ENCODE peak calls at places on chromosomes 7 and 10, in six cellular contexts. G, A, W, M, F and Z are unnamed samples.

GRCh38 chr10:22683995-22684305 is 30.4 kb downstream of the PIP4K2A start:
- DNase-seq in F (no peak), A (no peak), W (no peak), M (peak), G (no peak), Z (no peak)

GRCh38 chr7:141460781-141461715 is 90.2 kb upstream of the AGK start:
- DNase-seq in A (no peak), M (no peak), W (no peak), F (no peak), G (no peak), Z (no peak)

GRCh38 chr7:69428089-69428488 is 170.2 kb upstream of the AUTS2 start:
- DNase-seq in G (no peak), M (no peak), A (no peak), W (no peak), F (no peak), Z (no peak)

GRCh38 chr10:6271663-6272062 is 68.9 kb downstream of the PFKFB3 start:
- DNase-seq in M (no peak), W (peak), A (no peak), G (no peak), F (no peak), Z (no peak)

GRCh38 chr7:107779647-107780099 is 23.4 kb downstream of the SLC26A3 start:
- DNase-seq in W (no peak), M (no peak), F (peak), A (no peak), G (no peak), Z (no peak)

GRCh38 chr7:1091019-1091643 is 3.2 kb downstream of the GPER1 start:
- DNase-seq in W (no peak), F (no peak), M (no peak), A (no peak), G (no peak), Z (no peak)

GRCh38 chr10:63224241-63224640 is 91.1 kb downstream of the NRBF2 start:
- DNase-seq in F (no peak), M (no peak), W (no peak), A (no peak), G (no peak), Z (no peak)

GRCh38 chr7:13990319-13990983 is 985 bp upstream of the ETV1 start:
- DNase-seq in G (peak), F (peak), M (peak), W (peak), A (no peak), Z (peak)

GRCh38 chr10:121183241-121183640 is 332.1 kb downstream of the WDR11 start:
- DNase-seq in A (no peak), G (no peak), W (no peak), F (no peak), M (no peak), Z (no peak)

GRCh38 chr10:78335691-78336401 is 302.2 kb downstream of the RPS24 start:
- DNase-seq in M (peak), F (peak), W (no peak), G (no peak), A (no peak), Z (no peak)

GRCh38 chr10:66827353-66827752 is 98.5 kb upstream of the LRRTM3 start:
- DNase-seq in A (no peak), M (peak), F (no peak), W (no peak), G (no peak), Z (peak)

GRCh38 chr7:2222516-2222915 is 10.2 kb downstream of the MAD1L1 start:
- DNase-seq in G (no peak), F (no peak), A (no peak), M (no peak), W (no peak), Z (no peak)

GRCh38 chr10:32056136-32057040 is at the start of gene KIF5B:
- DNase-seq in G (peak), A (peak), M (peak), W (peak), F (peak), Z (peak)

GRCh38 chr7:105188201-105188600 is 174.2 kb downstream of the KMT2E start:
- DNase-seq in G (no peak), A (no peak), M (peak), W (no peak), F (no peak), Z (no peak)

GRCh38 chr10:32256613-32257437 is 90.1 kb downstream of the EPC1 start:
- DNase-seq in W (peak), G (no peak), A (peak), F (peak), M (peak), Z (peak)

GRCh38 chr7:27277628-27278027 is 35.0 kb downstream of the EVX1 start:
- DNase-seq in G (no peak), W (no peak), M (no peak), A (no peak), F (peak), Z (no peak)

GRCh38 chr7:11716185-11716584 is 115.8 kb downstream of the THSD7A start:
- DNase-seq in A (no peak), G (peak), W (no peak), M (no peak), F (no peak), Z (no peak)

GRCh38 chr10:94361161-94361794 is 1.5 kb downstream of the NOC3L start:
- DNase-seq in G (no peak), W (no peak), M (peak), F (no peak), A (no peak), Z (peak)

GRCh38 chr7:159035571-159036073 is 109.0 kb downstream of the VIPR2 start:
- DNase-seq in G (no peak), W (no peak), F (no peak), A (no peak), M (no peak), Z (no peak)

GRCh38 chr7:45524373-45524913 is 49.7 kb upstream of the ADCY1 start:
- DNase-seq in G (no peak), A (no peak), M (no peak), W (no peak), F (no peak), Z (no peak)

GRCh38 chr10:63819753-63820347 is 298.6 kb downstream of the REEP3 start:
- DNase-seq in W (peak), A (no peak), G (peak), F (peak), M (peak), Z (peak)

GRCh38 chr10:31586708-31587107 is 267.7 kb downstream of the ZEB1 start:
- DNase-seq in M (no peak), F (no peak), W (no peak), A (no peak), G (no peak), Z (no peak)

GRCh38 chr7:132381742-132382472 is 194.4 kb downstream of the PLXNA4 start:
- DNase-seq in F (peak), W (no peak), G (no peak), A (no peak), M (no peak), Z (no peak)

GRCh38 chr7:2512179-2512644 is 7.4 kb upstream of the LFNG start:
- DNase-seq in F (peak), W (no peak), A (no peak), M (peak), G (no peak), Z (no peak)

GRCh38 chr7:31373337-31374289 is 33.1 kb upstream of the NEUROD6 start:
- DNase-seq in A (no peak), M (peak), F (peak), W (peak), G (no peak), Z (peak)

GRCh38 chr10:75191821-75192568 is 18.6 kb upstream of the VDAC2 start:
- DNase-seq in A (no peak), M (peak), W (no peak), G (peak), F (peak), Z (no peak)

GRCh38 chr10:95327367-95327766 is 36.6 kb upstream of the PDLIM1 start:
- DNase-seq in W (no peak), F (no peak), A (no peak), G (no peak), M (no peak), Z (no peak)

GRCh38 chr7:141585592-141586510 is 34.6 kb downstream of the AGK start:
- DNase-seq in G (peak), W (peak), F (no peak), A (peak), M (peak), Z (peak)

GRCh38 chr10:57663401-57663800 is 604.3 kb downstream of the IPMK start:
- DNase-seq in F (no peak), G (no peak), M (no peak), W (no peak), A (no peak), Z (no peak)

GRCh38 chr7:1665721-1666250 is 4.3 kb upstream of the ELFN1 start:
- DNase-seq in G (peak), W (no peak), A (no peak), M (peak), F (no peak), Z (no peak)

GRCh38 chr7:111727905-111728634 is 165.8 kb upstream of the IMMP2L start:
- DNase-seq in M (no peak), G (no peak), A (no peak), W (no peak), F (no peak), Z (no peak)

GRCh38 chr10:80449545-80449944 is 4.6 kb upstream of the TSPAN14 start:
- DNase-seq in G (no peak), W (no peak), A (no peak), M (no peak), F (no peak), Z (no peak)

GRCh38 chr10:4623757-4624420 is 202.1 kb upstream of the AKR1E2 start:
- DNase-seq in W (no peak), G (no peak), A (no peak), M (peak), F (no peak), Z (no peak)

GRCh38 chr7:30789334-30789711 is 18.1 kb downstream of the MINDY4 start:
- DNase-seq in G (peak), M (peak), F (no peak), A (no peak), W (no peak), Z (no peak)

GRCh38 chr10:88555190-88555894 is 27.8 kb downstream of the RNLS start:
- DNase-seq in A (no peak), W (no peak), G (no peak), M (no peak), F (no peak), Z (no peak)

GRCh38 chr10:47361293-47361692 is 13.1 kb downstream of the RBP3 start:
- DNase-seq in M (peak), A (no peak), G (no peak), W (peak), F (peak), Z (no peak)

GRCh38 chr7:103113164-103113563 is 35.7 kb downstream of the NAPEPLD start:
- DNase-seq in W (no peak), A (no peak), M (peak), G (peak), F (no peak), Z (no peak)

GRCh38 chr10:99370993-99371392 is 41.8 kb downstream of the CNNM1 start:
- DNase-seq in M (peak), F (no peak), A (no peak), W (no peak), G (no peak), Z (peak)